ENCODE peak calls at places on chromosomes 7 and 10, in seven cellular contexts. N is suprapubic skin, I is A549, F is esophagus muscularis mucosa, V is HepG2, Y is transverse colon, X is ovary. M is an unnamed sample.

GRCh38 chr7:73817121-73817520 is 13.7 kb upstream of the CLDN4 start:
- DNase-seq in V (no peak), I (no peak), X (no peak), Y (no peak), N (peak; percentile 15), F (no peak), M (no peak)

GRCh38 chr7:36605662-36606441 is 118.4 kb downstream of the AOAH start:
- DNase-seq in F (no peak), Y (no peak), X (no peak), I (no peak), N (no peak), V (no peak), M (no peak)

GRCh38 chr7:96118449-96119001 is 203.4 kb downstream of the SLC25A13 start:
- DNase-seq in N (no peak), F (no peak), X (no peak), Y (no peak), V (no peak), I (no peak), M (no peak)

GRCh38 chr10:67790534-67791408 is 47.2 kb downstream of the DNAJC12 start:
- DNase-seq in V (no peak), F (no peak), Y (no peak), I (no peak), N (no peak), X (no peak), M (no peak)

GRCh38 chr10:74991435-74991834 is 120.0 kb upstream of the SAMD8 start:
- DNase-seq in X (no peak), F (no peak), Y (no peak), N (no peak), I (peak; percentile 75), V (peak; percentile 60), M (no peak)

GRCh38 chr7:83996879-83997278 is 197.7 kb downstream of the SEMA3A start:
- DNase-seq in N (no peak), X (no peak), Y (no peak), V (no peak), F (no peak), I (no peak), M (no peak)

GRCh38 chr10:86872757-86873156 is 84.7 kb downstream of the MMRN2 start:
- DNase-seq in F (no peak), X (no peak), I (no peak), N (no peak), Y (no peak), V (no peak), M (no peak)

GRCh38 chr10:113053881-113054280 is 103.8 kb downstream of the TCF7L2 start:
- DNase-seq in X (no peak), Y (no peak), N (no peak), V (no peak), I (no peak), F (no peak), M (peak; percentile 48)

GRCh38 chr7:129713544-129713943 is 102.0 kb downstream of the NRF1 start:
- DNase-seq in F (no peak), V (no peak), Y (no peak), N (no peak), X (no peak), I (no peak), M (no peak)

GRCh38 chr10:129057856-129058663 is 409.0 kb upstream of the MGMT start:
- DNase-seq in Y (peak; percentile 57), X (no peak), N (no peak), V (no peak), F (peak; percentile 89), I (no peak), M (no peak)

GRCh38 chr10:79378647-79379511 is 31.6 kb downstream of the PPIF start:
- DNase-seq in V (no peak), I (no peak), F (peak; percentile 91), X (no peak), N (peak; percentile 50), Y (peak; percentile 6), M (peak; percentile 72)

GRCh38 chr7:116689787-116690186 is 17.8 kb downstream of the MET start:
- DNase-seq in V (no peak), Y (no peak), N (no peak), F (no peak), X (no peak), I (no peak), M (no peak)

GRCh38 chr7:151924508-151924907 is 31.7 kb upstream of the GALNTL5 start:
- DNase-seq in F (no peak), V (no peak), I (no peak), Y (peak; percentile 75), X (no peak), N (no peak), M (no peak)

GRCh38 chr10:78388331-78389050 is 354.8 kb downstream of the RPS24 start:
- DNase-seq in F (no peak), V (no peak), X (no peak), I (no peak), Y (no peak), N (no peak), M (no peak)

GRCh38 chr7:136887317-136887716 is 18.9 kb downstream of the CHRM2 start:
- DNase-seq in F (no peak), I (no peak), N (no peak), V (no peak), X (no peak), Y (no peak), M (no peak)

GRCh38 chr7:106070567-106071254 is 41.4 kb downstream of the SYPL1 start:
- DNase-seq in F (no peak), V (no peak), Y (no peak), I (no peak), N (no peak), X (no peak), M (no peak)

GRCh38 chr7:4682621-4683042 is 537 bp downstream of the FOXK1 start:
- DNase-seq in N (peak; percentile 75), F (no peak), Y (peak; percentile 58), X (peak; percentile 60), V (no peak), I (no peak), M (peak; percentile 81)

GRCh38 chr7:26181474-26182227 is 18.9 kb downstream of the HNRNPA2B1 start:
- DNase-seq in Y (no peak), V (no peak), F (no peak), I (no peak), N (no peak), X (no peak), M (no peak)

GRCh38 chr10:123807444-123808035 is 84.1 kb downstream of the CPXM2 start:
- DNase-seq in V (no peak), I (no peak), F (peak; percentile 83), X (no peak), N (no peak), Y (no peak), M (no peak)

GRCh38 chr10:114309111-114309651 is 70.1 kb downstream of the VWA2 start:
- DNase-seq in V (no peak), X (no peak), Y (no peak), F (no peak), N (peak; percentile 20), I (no peak), M (no peak)

GRCh38 chr10:33381897-33382578 is 47.6 kb upstream of the NRP1 start:
- DNase-seq in V (peak; percentile 35), F (no peak), X (no peak), N (peak; percentile 65), I (no peak), Y (peak; percentile 40), M (no peak)

GRCh38 chr7:25615005-25615404 is 386.7 kb upstream of the NPVF start:
- DNase-seq in F (no peak), Y (no peak), X (no peak), I (no peak), N (no peak), V (no peak), M (no peak)

GRCh38 chr7:27953777-27954176 is 213.8 kb downstream of the TAX1BP1 start:
- DNase-seq in Y (no peak), I (no peak), F (peak; percentile 70), V (no peak), N (no peak), X (no peak), M (no peak)

GRCh38 chr10:106577266-106577665 is 587.2 kb downstream of the SORCS1 start:
- DNase-seq in N (no peak), Y (no peak), V (no peak), X (no peak), I (no peak), F (no peak), M (no peak)

GRCh38 chr7:113137241-113137640 is 18.9 kb upstream of the SMIM30 start:
- DNase-seq in F (no peak), V (no peak), X (no peak), Y (no peak), N (no peak), I (no peak), M (no peak)
- TF ChIP-seq EP300 in F (no peak), V (no peak), X (no peak), Y (no peak), N (no peak), I (no peak), M (no peak)

DNA sequence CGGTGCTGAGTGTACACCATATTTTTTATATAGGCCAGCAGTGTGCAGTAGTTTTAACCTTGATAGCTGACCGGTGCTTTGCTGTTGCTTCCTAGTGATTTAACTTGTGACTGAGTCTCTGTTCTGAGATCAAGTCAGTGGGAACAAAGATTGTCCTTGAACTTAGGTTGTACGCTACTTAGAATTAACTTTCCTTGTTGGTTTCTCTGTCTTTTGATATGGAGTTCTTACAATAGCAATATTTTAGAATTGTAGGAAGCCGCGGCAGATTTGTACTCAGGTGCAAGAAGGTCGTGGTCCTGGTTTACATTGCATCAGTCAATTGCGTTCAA is 1.3 kb downstream of the DDX21 start:
- DNase-seq in V (peak; percentile 5), F (no peak), X (no peak), Y (no peak), N (no peak), I (peak; percentile 17), M (no peak)
- TF ChIP-seq EP300 in V (no peak), F (no peak), X (no peak), Y (no peak), N (no peak), I (no peak), M (no peak)

GRCh38 chr10:31774291-31774900 is 154.2 kb downstream of the ARHGAP12 start:
- DNase-seq in I (no peak), V (no peak), X (no peak), Y (no peak), N (no peak), F (no peak), M (no peak)
- TF ChIP-seq EP300 in I (no peak), V (no peak), X (no peak), Y (no peak), N (no peak), F (no peak), M (no peak)

GRCh38 chr10:21724695-21725371 is 190.8 kb downstream of the MLLT10 start:
- DNase-seq in N (peak; percentile 89), X (peak; percentile 98), Y (peak; percentile 89), V (peak; percentile 98), I (peak; percentile 49), F (peak; percentile 95), M (peak; percentile 97)
- TF ChIP-seq EP300 in N (no peak), X (no peak), Y (no peak), V (no peak), I (no peak), F (no peak), M (no peak)

DNA sequence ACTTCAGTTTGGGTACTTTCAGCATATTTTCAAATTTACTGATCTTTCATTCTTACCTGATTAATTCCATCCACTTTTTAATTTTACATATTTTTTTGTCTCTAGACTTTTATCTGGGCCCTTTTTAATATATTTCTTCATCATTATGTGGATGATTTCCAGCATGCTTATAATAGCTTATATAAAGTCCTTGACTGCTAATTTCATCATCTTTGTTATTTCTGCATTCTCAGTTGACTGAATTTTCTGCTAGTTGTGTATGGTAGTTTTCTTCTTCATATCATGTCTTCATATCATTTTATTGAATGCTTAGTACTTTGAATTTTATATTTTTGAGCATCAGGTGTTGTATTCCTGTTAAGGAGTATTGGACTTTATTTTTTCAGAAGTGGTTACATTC is 39.6 kb downstream of the STAM start:
- DNase-seq in X (no peak), I (no peak), F (no peak), V (no peak), Y (no peak), N (no peak), M (no peak)
- TF ChIP-seq EP300 in X (no peak), I (no peak), F (no peak), V (no peak), Y (no peak), N (no peak), M (no peak)